ENCODE peak calls at places on chromosomes 11 and 22, in seven cellular contexts. One of them, this sample, is unnamed.

GRCh38 chr22:44924724-44925123 is 85.1 kb downstream of the PHF21B start:
- DNase-seq in GM04504: no peak
- DNase-seq in lung microvascular endothelial cell: no peak
- DNase-seq in HEK293T: no peak
- DNase-seq in AG08396: no peak
- DNase-seq in effector CD4-positive, alpha-beta T cell: no peak
- DNase-seq in activated CD4-positive, alpha-beta T cell treated with anti-CD3 and anti-CD28 coated beads, Interleukin-2, amount 50 U/mL, for 1 hour: no peak
- DNase-seq in this sample: no peak

GRCh38 chr11:19218801-19219460 is 17.1 kb upstream of the CSRP3 start:
- DNase-seq in activated CD4-positive, alpha-beta T cell treated with anti-CD3 and anti-CD28 coated beads, Interleukin-2, amount 50 U/mL, for 1 hour: no peak
- DNase-seq in AG08396: peak
- DNase-seq in GM04504: no peak
- DNase-seq in HEK293T: no peak
- DNase-seq in lung microvascular endothelial cell: no peak
- DNase-seq in effector CD4-positive, alpha-beta T cell: no peak
- DNase-seq in this sample: no peak

GRCh38 chr22:45923812-45924211 is 53.1 kb downstream of the WNT7B start:
- DNase-seq in effector CD4-positive, alpha-beta T cell: no peak
- DNase-seq in GM04504: no peak
- DNase-seq in HEK293T: no peak
- DNase-seq in AG08396: no peak
- DNase-seq in activated CD4-positive, alpha-beta T cell treated with anti-CD3 and anti-CD28 coated beads, Interleukin-2, amount 50 U/mL, for 1 hour: no peak
- DNase-seq in lung microvascular endothelial cell: no peak
- DNase-seq in this sample: no peak

GRCh38 chr11:86818466-86819282 is 18.3 kb downstream of the PRSS23 start:
- DNase-seq in lung microvascular endothelial cell: peak
- DNase-seq in GM04504: no peak
- DNase-seq in HEK293T: peak
- DNase-seq in activated CD4-positive, alpha-beta T cell treated with anti-CD3 and anti-CD28 coated beads, Interleukin-2, amount 50 U/mL, for 1 hour: no peak
- DNase-seq in effector CD4-positive, alpha-beta T cell: no peak
- DNase-seq in AG08396: peak
- DNase-seq in this sample: no peak

GRCh38 chr22:46025973-46026906 is 49.3 kb upstream of the WNT7B start:
- DNase-seq in activated CD4-positive, alpha-beta T cell treated with anti-CD3 and anti-CD28 coated beads, Interleukin-2, amount 50 U/mL, for 1 hour: no peak
- DNase-seq in HEK293T: no peak
- DNase-seq in effector CD4-positive, alpha-beta T cell: no peak
- DNase-seq in GM04504: no peak
- DNase-seq in lung microvascular endothelial cell: no peak
- DNase-seq in AG08396: no peak
- DNase-seq in this sample: no peak

GRCh38 chr11:65066805-65067291 is 8.5 kb upstream of the NAALADL1 start:
- DNase-seq in activated CD4-positive, alpha-beta T cell treated with anti-CD3 and anti-CD28 coated beads, Interleukin-2, amount 50 U/mL, for 1 hour: no peak
- DNase-seq in lung microvascular endothelial cell: no peak
- DNase-seq in effector CD4-positive, alpha-beta T cell: no peak
- DNase-seq in HEK293T: no peak
- DNase-seq in AG08396: no peak
- DNase-seq in GM04504: no peak
- DNase-seq in this sample: no peak

GRCh38 chr11:71252434-71252781 is at the start of gene SHANK2:
- DNase-seq in effector CD4-positive, alpha-beta T cell: no peak
- DNase-seq in lung microvascular endothelial cell: no peak
- DNase-seq in HEK293T: peak
- DNase-seq in activated CD4-positive, alpha-beta T cell treated with anti-CD3 and anti-CD28 coated beads, Interleukin-2, amount 50 U/mL, for 1 hour: no peak
- DNase-seq in AG08396: peak
- DNase-seq in GM04504: no peak
- DNase-seq in this sample: no peak

GRCh38 chr11:134691985-134692384 is 279.9 kb upstream of the B3GAT1 start:
- DNase-seq in GM04504: no peak
- DNase-seq in lung microvascular endothelial cell: no peak
- DNase-seq in AG08396: no peak
- DNase-seq in activated CD4-positive, alpha-beta T cell treated with anti-CD3 and anti-CD28 coated beads, Interleukin-2, amount 50 U/mL, for 1 hour: no peak
- DNase-seq in HEK293T: no peak
- DNase-seq in effector CD4-positive, alpha-beta T cell: no peak
- DNase-seq in this sample: no peak

GRCh38 chr11:35367491-35367890 is 51.9 kb downstream of the SLC1A2 start:
- DNase-seq in GM04504: peak
- DNase-seq in AG08396: peak
- DNase-seq in activated CD4-positive, alpha-beta T cell treated with anti-CD3 and anti-CD28 coated beads, Interleukin-2, amount 50 U/mL, for 1 hour: no peak
- DNase-seq in effector CD4-positive, alpha-beta T cell: no peak
- DNase-seq in HEK293T: no peak
- DNase-seq in lung microvascular endothelial cell: no peak
- DNase-seq in this sample: no peak

GRCh38 chr11:2199466-2200341 is 28.1 kb upstream of the TH start:
- DNase-seq in GM04504: no peak
- DNase-seq in activated CD4-positive, alpha-beta T cell treated with anti-CD3 and anti-CD28 coated beads, Interleukin-2, amount 50 U/mL, for 1 hour: no peak
- DNase-seq in AG08396: no peak
- DNase-seq in lung microvascular endothelial cell: no peak
- DNase-seq in effector CD4-positive, alpha-beta T cell: no peak
- DNase-seq in HEK293T: no peak
- DNase-seq in this sample: no peak

GRCh38 chr11:115170133-115170815 is 333.9 kb downstream of the CADM1 start:
- DNase-seq in activated CD4-positive, alpha-beta T cell treated with anti-CD3 and anti-CD28 coated beads, Interleukin-2, amount 50 U/mL, for 1 hour: no peak
- DNase-seq in effector CD4-positive, alpha-beta T cell: no peak
- DNase-seq in lung microvascular endothelial cell: peak
- DNase-seq in AG08396: peak
- DNase-seq in HEK293T: peak
- DNase-seq in GM04504: peak
- DNase-seq in this sample: no peak

GRCh38 chr11:107494036-107494435 is 36.4 kb upstream of the CWF19L2 start:
- DNase-seq in AG08396: no peak
- DNase-seq in effector CD4-positive, alpha-beta T cell: no peak
- DNase-seq in HEK293T: no peak
- DNase-seq in activated CD4-positive, alpha-beta T cell treated with anti-CD3 and anti-CD28 coated beads, Interleukin-2, amount 50 U/mL, for 1 hour: no peak
- DNase-seq in lung microvascular endothelial cell: no peak
- DNase-seq in GM04504: no peak
- DNase-seq in this sample: no peak

GRCh38 chr11:76293189-76293631 is 86.9 kb upstream of the WNT11 start:
- DNase-seq in AG08396: no peak
- DNase-seq in effector CD4-positive, alpha-beta T cell: no peak
- DNase-seq in lung microvascular endothelial cell: no peak
- DNase-seq in HEK293T: no peak
- DNase-seq in activated CD4-positive, alpha-beta T cell treated with anti-CD3 and anti-CD28 coated beads, Interleukin-2, amount 50 U/mL, for 1 hour: no peak
- DNase-seq in GM04504: no peak
- DNase-seq in this sample: no peak

GRCh38 chr22:35589071-35589735 is 27.9 kb downstream of the MB start:
- DNase-seq in HEK293T: no peak
- DNase-seq in activated CD4-positive, alpha-beta T cell treated with anti-CD3 and anti-CD28 coated beads, Interleukin-2, amount 50 U/mL, for 1 hour: no peak
- DNase-seq in lung microvascular endothelial cell: no peak
- DNase-seq in GM04504: peak
- DNase-seq in effector CD4-positive, alpha-beta T cell: no peak
- DNase-seq in AG08396: no peak
- DNase-seq in this sample: no peak

GRCh38 chr22:45600791-45601730 is 70.6 kb upstream of the ATXN10 start:
- DNase-seq in lung microvascular endothelial cell: no peak
- DNase-seq in HEK293T: no peak
- DNase-seq in GM04504: no peak
- DNase-seq in effector CD4-positive, alpha-beta T cell: no peak
- DNase-seq in AG08396: no peak
- DNase-seq in activated CD4-positive, alpha-beta T cell treated with anti-CD3 and anti-CD28 coated beads, Interleukin-2, amount 50 U/mL, for 1 hour: no peak
- DNase-seq in this sample: no peak

GRCh38 chr11:61482513-61482912 is 26.0 kb upstream of the LRRC10B start:
- DNase-seq in activated CD4-positive, alpha-beta T cell treated with anti-CD3 and anti-CD28 coated beads, Interleukin-2, amount 50 U/mL, for 1 hour: peak
- DNase-seq in AG08396: peak
- DNase-seq in lung microvascular endothelial cell: peak
- DNase-seq in effector CD4-positive, alpha-beta T cell: no peak
- DNase-seq in GM04504: no peak
- DNase-seq in HEK293T: peak
- DNase-seq in this sample: no peak

GRCh38 chr11:2777396-2777795 is 77.6 kb upstream of the KCNQ1OT1 start:
- DNase-seq in GM04504: no peak
- DNase-seq in activated CD4-positive, alpha-beta T cell treated with anti-CD3 and anti-CD28 coated beads, Interleukin-2, amount 50 U/mL, for 1 hour: no peak
- DNase-seq in AG08396: peak
- DNase-seq in HEK293T: no peak
- DNase-seq in lung microvascular endothelial cell: no peak
- DNase-seq in effector CD4-positive, alpha-beta T cell: peak
- DNase-seq in this sample: no peak

GRCh38 chr22:17734197-17734596 is 40.1 kb downstream of the BID start:
- DNase-seq in GM04504: no peak
- DNase-seq in lung microvascular endothelial cell: no peak
- DNase-seq in AG08396: no peak
- DNase-seq in effector CD4-positive, alpha-beta T cell: no peak
- DNase-seq in activated CD4-positive, alpha-beta T cell treated with anti-CD3 and anti-CD28 coated beads, Interleukin-2, amount 50 U/mL, for 1 hour: no peak
- DNase-seq in HEK293T: no peak
- DNase-seq in this sample: no peak

GRCh38 chr11:75262961-75263852 is 22.6 kb downstream of the TPBGL start:
- DNase-seq in HEK293T: no peak
- DNase-seq in AG08396: no peak
- DNase-seq in GM04504: no peak
- DNase-seq in activated CD4-positive, alpha-beta T cell treated with anti-CD3 and anti-CD28 coated beads, Interleukin-2, amount 50 U/mL, for 1 hour: no peak
- DNase-seq in effector CD4-positive, alpha-beta T cell: no peak
- DNase-seq in lung microvascular endothelial cell: peak
- DNase-seq in this sample: no peak

GRCh38 chr11:13062115-13062514 is 53.0 kb downstream of the RASSF10 start:
- DNase-seq in lung microvascular endothelial cell: no peak
- DNase-seq in effector CD4-positive, alpha-beta T cell: no peak
- DNase-seq in HEK293T: no peak
- DNase-seq in activated CD4-positive, alpha-beta T cell treated with anti-CD3 and anti-CD28 coated beads, Interleukin-2, amount 50 U/mL, for 1 hour: no peak
- DNase-seq in GM04504: no peak
- DNase-seq in AG08396: no peak
- DNase-seq in this sample: no peak

This sample was measured in CD8-positive, alpha-beta T cell.